ENCODE peak calls at places on chromosomes 4 and X, in seven cellular contexts. J is HCT116, Y is GM12878, R is A549, B is K562, I is H1, W is HepG2. Q is an unnamed sample.

GRCh38 chr4:26060286-26060685 is 146.3 kb downstream of the SMIM20 start:
- DNase-seq in W (no peak), J (no peak), Y (no peak), B (no peak), I (no peak), R (no peak), Q (peak)

GRCh38 chr4:123378794-123379193 is 17.8 kb upstream of the SPRY1 start:
- DNase-seq in W (no peak), J (no peak), R (no peak), B (no peak), I (no peak), Y (no peak), Q (no peak)

GRCh38 chr4:118112647-118113046 is 78.4 kb downstream of the NDST3 start:
- DNase-seq in B (no peak), Y (no peak), R (no peak), I (no peak), W (no peak), J (no peak), Q (peak)

GRCh38 chrX:74277846-74278245 is 26.1 kb upstream of the ZCCHC13 start:
- DNase-seq in Y (no peak), R (no peak), I (no peak), W (no peak), J (no peak), B (peak), Q (no peak)

GRCh38 chrX:38304010-38304409 is 23.3 kb downstream of the RPGR start:
- DNase-seq in Y (no peak), W (peak), B (peak), I (no peak), J (no peak), R (no peak), Q (peak)

GRCh38 chr4:43047044-43047443 is 154.5 kb downstream of the GRXCR1 start:
- DNase-seq in W (no peak), R (no peak), Y (no peak), B (no peak), J (no peak), I (no peak), Q (no peak)

GRCh38 chrX:136784231-136784630 is 3.5 kb upstream of the ARHGEF6 start:
- DNase-seq in W (no peak), J (no peak), B (no peak), I (no peak), R (no peak), Y (no peak), Q (no peak)

GRCh38 chr4:176988226-176988625 is 195.5 kb upstream of the VEGFC start:
- DNase-seq in B (no peak), R (peak), W (no peak), J (peak), I (no peak), Y (no peak), Q (peak)

GRCh38 chrX:135327299-135327698 is 18.0 kb downstream of the ETDC start:
- DNase-seq in W (no peak), Y (no peak), B (no peak), I (no peak), R (no peak), J (no peak), Q (peak)

GRCh38 chr4:142373610-142374009 is 472.5 kb downstream of the INPP4B start:
- DNase-seq in B (no peak), Y (no peak), W (no peak), I (no peak), R (no peak), J (no peak), Q (peak)
- TF ChIP-seq CEBPB in B (no peak), Y (no peak), W (no peak), I (no peak), R (no peak), J (no peak), Q (no peak)

DNA sequence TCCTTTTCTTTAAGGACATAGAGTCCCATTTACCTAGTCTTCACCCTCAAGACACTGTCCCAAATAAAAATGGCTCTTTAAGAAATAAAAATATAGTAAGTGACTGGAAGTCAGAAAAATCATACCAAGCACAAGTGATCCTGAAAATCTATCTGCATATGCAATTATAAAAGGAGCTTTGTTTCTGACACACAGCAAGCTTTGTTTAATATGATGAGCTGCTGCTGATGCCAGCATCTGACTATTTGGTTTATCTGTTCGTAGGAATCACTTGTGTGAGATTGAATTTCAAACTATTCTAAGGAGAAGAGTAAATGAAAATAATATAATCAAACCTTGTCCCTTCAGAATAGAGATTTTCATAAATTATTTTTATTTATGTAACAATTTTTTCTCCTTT is 332.4 kb downstream of the PCDH7 start:
- DNase-seq in W (no peak), I (no peak), Y (no peak), J (no peak), B (no peak), R (no peak), Q (no peak)
- TF ChIP-seq CEBPB in W (no peak), I (no peak), Y (no peak), J (no peak), B (no peak), R (no peak), Q (no peak)

GRCh38 chr4:40678421-40678820 is 48.8 kb upstream of the RBM47 start:
- DNase-seq in I (no peak), Y (no peak), B (no peak), W (no peak), J (no peak), R (no peak), Q (no peak)

GRCh38 chr4:40672528-40673522 is 43.2 kb upstream of the RBM47 start:
- DNase-seq in J (peak), W (peak), Y (peak), R (peak), B (peak), I (peak), Q (peak)

GRCh38 chr4:40669504-40669903 is 39.8 kb upstream of the RBM47 start:
- DNase-seq in R (no peak), Y (peak), I (no peak), J (no peak), W (no peak), B (no peak), Q (no peak)

GRCh38 chr4:40675166-40675565 is 45.5 kb upstream of the RBM47 start:
- DNase-seq in Y (no peak), B (no peak), J (no peak), R (no peak), W (no peak), I (no peak), Q (no peak)
- TF ChIP-seq CEBPB in Y (no peak), B (no peak), J (no peak), R (no peak), W (no peak), I (no peak), Q (no peak)

GRCh38 chr4:52638717-52639116 is 20.4 kb downstream of the USP46 start:
- DNase-seq in J (no peak), I (no peak), B (no peak), R (no peak), W (no peak), Y (no peak), Q (no peak)

GRCh38 chr4:52643190-52643589 is 15.9 kb downstream of the USP46 start:
- DNase-seq in B (no peak), R (no peak), Y (no peak), I (no peak), J (no peak), W (no peak), Q (no peak)

GRCh38 chr4:52640808-52641595 is 18.1 kb downstream of the USP46 start:
- DNase-seq in B (no peak), Y (no peak), R (no peak), I (no peak), W (no peak), J (peak), Q (peak)

GRCh38 chr4:52643846-52644245 is 15.3 kb downstream of the USP46 start:
- DNase-seq in J (peak), I (no peak), Y (no peak), B (no peak), R (no peak), W (peak), Q (peak)

DNA sequence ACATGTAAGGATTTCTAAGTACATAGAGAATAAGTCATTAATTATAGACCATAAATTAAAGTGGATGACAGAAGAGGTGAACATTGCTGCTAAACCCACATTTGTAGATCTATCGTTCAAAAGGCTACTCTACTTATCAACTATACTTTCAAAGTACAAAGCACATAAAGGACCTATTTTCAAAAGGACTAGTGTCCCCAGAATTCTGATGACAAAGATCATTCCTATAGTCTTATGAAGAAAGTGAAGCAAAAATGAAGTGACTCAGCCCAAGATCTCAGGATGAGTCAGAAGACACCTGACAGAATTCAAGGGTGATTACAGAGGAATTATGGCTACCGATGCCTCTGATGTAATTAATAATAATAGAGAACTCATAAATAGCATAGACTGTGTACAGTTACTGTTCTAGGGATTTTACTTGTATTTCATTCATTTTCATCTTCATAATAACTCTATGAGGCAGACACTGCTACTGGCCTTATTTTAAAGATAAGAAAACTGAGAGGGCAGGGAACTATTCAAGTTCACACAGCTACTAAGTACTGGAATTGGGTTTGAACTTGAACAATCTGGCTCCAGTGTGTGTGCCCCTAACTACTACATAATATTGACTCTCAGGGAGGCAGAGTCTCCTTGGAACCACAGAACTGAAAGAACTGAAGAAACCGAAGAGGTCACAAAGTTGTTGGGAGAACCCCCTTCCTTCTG is 17.1 kb downstream of the USP46 start:
- DNase-seq in I (no peak), B (no peak), R (no peak), Y (peak), J (peak), W (no peak), Q (peak)
- TF ChIP-seq CEBPB in I (no peak), B (no peak), R (no peak), Y (no peak), J (peak), W (no peak), Q (peak)

GRCh38 chrX:111498538-111499103 is 12.8 kb upstream of the SERTM2 start:
- DNase-seq in Y (no peak), R (no peak), B (no peak), J (no peak), I (no peak), W (no peak), Q (no peak)
- TF ChIP-seq CEBPB in Y (no peak), R (no peak), B (no peak), J (no peak), I (no peak), W (no peak), Q (peak)